ENCODE peak calls at places on chromosomes 5 and 9, in ten cellular contexts. Z, T, O, L, F, H, C, E, N and K are unnamed samples.

GRCh38 chr5:97043511-97043910 is 98.9 kb downstream of the LIX1 start:
- DNase-seq in Z (no peak), T (no peak), O (no peak), L (no peak), F (no peak), H (no peak), C (no peak), E (no peak), N (peak; percentile 4), K (no peak)

GRCh38 chr5:119339965-119340364 is 15.9 kb upstream of the TNFAIP8 start:
- DNase-seq in Z (no peak), T (no peak), O (no peak), L (no peak), F (no peak), H (no peak), C (no peak), E (no peak), N (no peak), K (no peak)

GRCh38 chr9:83062011-83062652 is 810 bp downstream of the RASEF start:
- DNase-seq in Z (no peak), T (peak; percentile 33), O (no peak), L (no peak), F (no peak), H (no peak), C (peak; percentile 34), E (no peak), N (peak; percentile 64), K (no peak)

GRCh38 chr5:58849995-58850667 is 267.3 kb downstream of the RAB3C start:
- DNase-seq in Z (no peak), T (peak; percentile 43), O (no peak), L (no peak), F (no peak), H (no peak), C (no peak), E (no peak), N (peak; percentile 22), K (peak; percentile 6)

GRCh38 chr5:135236187-135236835 is 162.7 kb downstream of the MACROH2A1 start:
- DNase-seq in Z (peak; percentile 34), T (no peak), O (no peak), L (no peak), F (no peak), H (peak; percentile 37), C (no peak), E (no peak), N (no peak), K (no peak)

GRCh38 chr9:37555786-37556185 is 20.4 kb downstream of the FBXO10 start:
- DNase-seq in Z (no peak), T (no peak), O (no peak), L (no peak), F (no peak), H (no peak), C (no peak), E (no peak), N (no peak), K (peak; percentile 1)

GRCh38 chr9:89605181-89606048 is 603 bp downstream of the GADD45G start:
- DNase-seq in Z (peak; percentile 81), T (peak; percentile 81), O (peak; percentile 88), L (peak; percentile 58), F (peak; percentile 57), H (peak; percentile 92), C (peak; percentile 75), E (no peak), N (peak; percentile 57), K (peak; percentile 46)

GRCh38 chr9:101380295-101380694 is 4.5 kb downstream of the BAAT start:
- DNase-seq in Z (no peak), T (no peak), O (no peak), L (no peak), F (no peak), H (no peak), C (no peak), E (no peak), N (no peak), K (no peak)

GRCh38 chr9:127163409-127163808 is 41.0 kb upstream of the ANGPTL2 start:
- DNase-seq in Z (peak; percentile 68), T (peak; percentile 80), O (no peak), L (no peak), F (no peak), H (no peak), C (no peak), E (no peak), N (peak; percentile 17), K (peak; percentile 48)

GRCh38 chr9:33111621-33112020 is 35.1 kb upstream of the SMU1 start:
- DNase-seq in Z (peak; percentile 45), T (no peak), O (no peak), L (no peak), F (no peak), H (no peak), C (no peak), E (no peak), N (no peak), K (no peak)

GRCh38 chr9:33113799-33114547 is 37.5 kb upstream of the SMU1 start:
- DNase-seq in Z (peak; percentile 25), T (no peak), O (no peak), L (no peak), F (no peak), H (no peak), C (no peak), E (no peak), N (no peak), K (no peak)

GRCh38 chr9:33109850-33110595 is 33.5 kb upstream of the SMU1 start:
- DNase-seq in Z (peak; percentile 41), T (no peak), O (no peak), L (no peak), F (no peak), H (no peak), C (no peak), E (no peak), N (no peak), K (no peak)

GRCh38 chr9:33110686-33111085 is 34.2 kb upstream of the SMU1 start:
- DNase-seq in Z (peak; percentile 35), T (no peak), O (no peak), L (no peak), F (no peak), H (no peak), C (no peak), E (no peak), N (no peak), K (no peak)

DNA sequence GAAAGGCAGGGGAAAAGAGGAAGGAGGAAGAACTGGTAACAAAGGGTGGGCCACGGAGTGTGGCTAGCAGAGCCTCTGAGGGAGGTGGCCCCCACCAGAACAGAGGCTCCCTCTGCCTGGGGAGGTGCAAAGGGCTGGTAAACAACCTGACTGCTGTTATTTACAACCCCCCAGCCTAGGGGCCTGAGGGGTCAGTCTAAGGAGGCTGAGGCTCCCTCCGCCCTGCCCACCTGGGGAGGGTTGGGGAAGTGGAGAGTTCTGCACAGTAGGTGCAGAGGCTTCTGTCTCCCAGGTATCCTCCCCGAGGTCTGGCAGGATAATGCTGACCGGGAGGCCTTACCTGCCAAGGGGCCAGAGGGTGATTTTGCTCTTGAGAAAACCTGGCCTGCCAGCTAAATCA is 35.6 kb upstream of the SMU1 start:
- DNase-seq in Z (peak; percentile 27), T (no peak), O (no peak), L (no peak), F (no peak), H (no peak), C (no peak), E (no peak), N (no peak), K (no peak)
- H3K27ac ChIP-seq in Z (no peak overlapping the region), T (no peak overlapping the region), O (no peak overlapping the region), L (no peak overlapping the region), F (no peak overlapping the region), H (no peak overlapping the region), C (no peak overlapping the region), E (no peak overlapping the region), N (no peak overlapping the region), K (no peak overlapping the region)

GRCh38 chr5:78056901-78057514 is 237.5 kb downstream of the AP3B1 start:
- DNase-seq in Z (no peak), T (no peak), O (no peak), L (no peak), F (no peak), H (no peak), C (no peak), E (no peak), N (no peak), K (peak; percentile 16)
- H3K27ac ChIP-seq in Z (no peak overlapping the region), T (no peak overlapping the region), O (no peak overlapping the region), L (no peak overlapping the region), F (no peak overlapping the region), H (no peak overlapping the region), C (no peak overlapping the region), E (no peak overlapping the region), N (no peak overlapping the region), K (peak overlapping the region; percentile 31)

GRCh38 chr5:126846756-126847155 is 69.8 kb downstream of the LMNB1 start:
- DNase-seq in Z (no peak), T (no peak), O (no peak), L (no peak), F (no peak), H (no peak), C (no peak), E (no peak), N (no peak), K (no peak)
- H3K27ac ChIP-seq in Z (no peak overlapping the region), T (no peak overlapping the region), O (peak overlapping the region; percentile 31), L (no peak overlapping the region), F (no peak overlapping the region), H (peak overlapping the region; percentile 9), C (peak overlapping the region; percentile 38), E (no peak overlapping the region), N (no peak overlapping the region), K (no peak overlapping the region)

GRCh38 chr5:151675956-151676712 is 10.6 kb downstream of the SPARC start:
- DNase-seq in Z (no peak), T (no peak), O (no peak), L (no peak), F (no peak), H (no peak), C (peak; percentile 66), E (no peak), N (no peak), K (no peak)
- H3K27ac ChIP-seq in Z (peak overlapping the region; percentile 18), T (peak overlapping the region; percentile 76), O (peak overlapping the region; percentile 98), L (no peak overlapping the region), F (peak overlapping the region; percentile 89), H (peak overlapping the region; percentile 79), C (peak overlapping the region; percentile 67), E (peak overlapping the region; percentile 90), N (no peak overlapping the region), K (peak overlapping the region; percentile 72)

DNA sequence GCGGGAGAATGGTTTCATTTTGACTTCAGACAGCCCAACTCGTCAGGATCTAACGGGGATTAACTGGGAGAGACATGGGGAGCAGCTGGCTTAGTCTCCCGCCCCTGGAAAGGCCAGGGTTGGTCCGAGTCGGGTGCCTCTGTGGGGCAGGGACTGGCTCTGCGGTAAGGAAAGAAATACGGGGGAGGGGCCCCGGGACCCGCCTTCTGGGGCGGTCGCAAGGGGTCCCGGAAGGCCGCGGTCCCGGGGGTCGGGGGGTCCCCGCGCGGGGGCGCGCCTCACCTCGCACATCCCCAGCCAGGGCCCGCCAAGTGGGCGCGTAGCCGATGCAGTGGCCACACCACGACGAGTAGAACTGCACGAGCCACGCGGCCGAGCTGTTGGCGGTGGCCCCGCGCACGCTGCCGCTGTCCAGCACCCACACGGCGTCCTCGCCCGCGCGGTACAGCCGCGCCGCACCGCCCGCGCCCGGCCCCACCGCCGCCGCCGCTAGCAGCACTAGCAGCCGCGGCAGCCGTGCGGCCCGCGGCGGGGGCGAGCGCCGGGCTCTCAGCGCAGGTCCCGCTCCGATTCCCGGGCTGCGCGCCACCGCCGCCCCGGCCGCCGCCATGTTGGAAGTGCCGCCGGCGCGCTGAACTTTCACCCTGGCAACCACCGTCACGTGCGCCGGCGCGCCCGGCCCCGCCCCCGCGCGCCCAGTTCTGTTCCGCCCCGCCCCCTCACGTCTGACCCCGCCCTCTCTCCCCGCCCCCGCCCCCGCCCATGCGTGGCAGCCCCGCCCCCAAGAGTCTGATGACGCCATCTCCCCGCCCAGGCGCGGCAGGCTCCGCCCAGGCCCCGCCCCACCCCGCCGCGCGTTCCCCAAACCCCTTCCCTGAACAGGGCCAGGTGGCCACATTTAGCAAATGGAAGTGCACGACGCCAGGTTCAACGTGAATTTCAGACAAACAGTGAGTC is at the start of gene QSOX2:
- DNase-seq in Z (peak; percentile 89), T (peak; percentile 72), O (peak; percentile 94), L (peak; percentile 81), F (peak; percentile 77), H (peak; percentile 94), C (peak; percentile 90), E (peak; percentile 24), N (peak; percentile 68), K (peak; percentile 57)
- H3K27ac ChIP-seq in Z (no peak within 1 kb of the TSS), T (no peak within 1 kb of the TSS), O (no peak within 1 kb of the TSS), L (peak within 1 kb of the TSS; percentile 15), F (peak within 1 kb of the TSS; percentile 49), H (no peak within 1 kb of the TSS), C (no peak within 1 kb of the TSS), E (no peak within 1 kb of the TSS), N (no peak within 1 kb of the TSS), K (no peak within 1 kb of the TSS)